ENCODE peak calls at places on chromosomes 7 and 10, in seven cellular contexts. N is anterior cingulate cortex; U is BJ; M is stimulated activated CD4-positive, alpha-beta T cell treated with anti-CD3 and anti-CD28 coated beads, TNF-alpha, amount 100 ng/mL, for 24 hours; A is RCC 7860; K is lower lobe of right lung; O is sigmoid colon. B is an unnamed sample.

GRCh38 chr7:142581341-142581740 is 167.9 kb upstream of the PRSS1 start:
- DNase-seq in A (no peak), K (peak), N (no peak), M (no peak), O (no peak), U (no peak), B (no peak)

GRCh38 chr10:82252081-82252480 is 377.1 kb downstream of the NRG3 start:
- DNase-seq in K (no peak), N (no peak), A (no peak), M (no peak), O (no peak), U (no peak), B (no peak)

GRCh38 chr10:92208736-92209135 is 82.1 kb downstream of the CPEB3 start:
- DNase-seq in A (peak), O (no peak), N (no peak), M (no peak), U (no peak), K (no peak), B (no peak)

GRCh38 chr7:90629306-90629918 is 33.3 kb downstream of the CDK14 start:
- DNase-seq in A (peak), O (no peak), N (no peak), U (no peak), K (no peak), M (no peak), B (no peak)

GRCh38 chr10:58919927-58920654 is 256.4 kb upstream of the PHYHIPL start:
- DNase-seq in A (peak), U (peak), M (no peak), O (no peak), K (no peak), N (no peak), B (no peak)

GRCh38 chr10:91479583-91479982 is 69.4 kb downstream of the HECTD2 start:
- DNase-seq in O (no peak), A (no peak), U (no peak), M (no peak), N (no peak), K (no peak), B (no peak)

GRCh38 chr7:16765436-16765859 is 11.9 kb downstream of the TSPAN13 start:
- DNase-seq in O (no peak), M (no peak), K (no peak), U (no peak), A (no peak), N (no peak), B (no peak)

GRCh38 chr10:83076443-83076842 is 1062.9 kb upstream of the GHITM start:
- DNase-seq in N (no peak), A (no peak), O (no peak), M (no peak), U (no peak), K (no peak), B (no peak)

GRCh38 chr10:88881335-88881734 is 1.3 kb downstream of the STAMBPL1 start:
- DNase-seq in A (no peak), O (no peak), K (no peak), N (no peak), U (no peak), M (no peak), B (no peak)

GRCh38 chr7:3446786-3447185 is 145.7 kb downstream of the SDK1 start:
- DNase-seq in N (no peak), M (no peak), A (no peak), O (no peak), U (no peak), K (no peak), B (no peak)

GRCh38 chr10:103276251-103276936 is 544 bp upstream of the INA start:
- DNase-seq in M (no peak), N (no peak), U (no peak), A (no peak), O (no peak), K (no peak), B (no peak)

GRCh38 chr7:130294314-130294713 is 1.4 kb downstream of the CPA4 start:
- DNase-seq in M (no peak), A (no peak), O (no peak), K (no peak), N (no peak), U (peak), B (no peak)

GRCh38 chr7:36408589-36408988 is 18.9 kb downstream of the ANLN start:
- DNase-seq in K (no peak), M (no peak), A (no peak), O (no peak), U (no peak), N (no peak), B (no peak)

GRCh38 chr10:24518981-24519597 is 204.6 kb downstream of the ARHGAP21 start:
- DNase-seq in M (peak), U (no peak), K (peak), N (peak), O (peak), A (peak), B (no peak)

GRCh38 chr7:80095545-80095944 is 39.1 kb upstream of the GNAI1 start:
- DNase-seq in K (no peak), U (no peak), A (peak), O (no peak), M (no peak), N (no peak), B (no peak)

GRCh38 chr10:6889718-6890117 is 309.6 kb upstream of the PRKCQ start:
- DNase-seq in K (no peak), U (no peak), A (no peak), O (no peak), N (no peak), M (no peak), B (no peak)

GRCh38 chr10:102268333-102268999 is 23.1 kb downstream of the GBF1 start:
- DNase-seq in N (no peak), A (no peak), U (no peak), M (no peak), O (no peak), K (no peak), B (no peak)

GRCh38 chr7:74542558-74543117 is 88.9 kb downstream of the GTF2IRD1 start:
- DNase-seq in N (peak), M (no peak), O (no peak), K (no peak), U (no peak), A (no peak), B (no peak)

GRCh38 chr10:84523509-84523908 is 195.1 kb downstream of the CCSER2 start:
- DNase-seq in U (no peak), M (no peak), A (no peak), O (no peak), K (no peak), N (no peak), B (no peak)

GRCh38 chr10:132666733-132667612 is 119.0 kb downstream of the NKX6-2 start:
- DNase-seq in U (no peak), M (no peak), N (no peak), K (peak), O (no peak), A (peak), B (no peak)

GRCh38 chr7:103929808-103930415 is 59.5 kb downstream of the RELN start:
- DNase-seq in N (no peak), U (no peak), K (no peak), M (no peak), O (no peak), A (no peak), B (no peak)

GRCh38 chr10:24721254-24722106 is 2.2 kb downstream of the ARHGAP21 start:
- DNase-seq in U (no peak), A (no peak), K (peak), M (no peak), N (no peak), O (peak), B (peak)

GRCh38 chr7:43538404-43538771 is 44.5 kb upstream of the STK17A start:
- DNase-seq in M (no peak), O (no peak), A (no peak), U (no peak), N (no peak), K (no peak), B (no peak)

B was measured in aorta.